ENCODE peak calls at places on chromosomes 5 and 9, in four cellular contexts. C is IMR-90, M is PC-3, N is PC-9. Z is an unnamed sample.

GRCh38 chr9:82127993-82128710 is 139.6 kb downstream of the SPATA31D1 start:
- DNase-seq in C (no peak), M (no peak), N (no peak), Z (no peak)

GRCh38 chr5:69493235-69493925 is 790 bp downstream of the OCLN start:
- DNase-seq in C (no peak), M (peak), N (peak), Z (no peak)

GRCh38 chr5:39005566-39006232 is 68.5 kb downstream of the RICTOR start:
- DNase-seq in C (peak), M (peak), N (no peak), Z (no peak)

GRCh38 chr5:168288349-168289245 is 2.8 kb upstream of the WWC1 start:
- DNase-seq in C (no peak), M (peak), N (peak), Z (no peak)

GRCh38 chr5:82074968-82075367 is 103.1 kb downstream of the ATG10 start:
- DNase-seq in C (no peak), M (no peak), N (no peak), Z (no peak)

GRCh38 chr5:172523146-172523745 is 68.9 kb upstream of the SH3PXD2B start:
- DNase-seq in C (no peak), M (no peak), N (no peak), Z (no peak)

GRCh38 chr5:98308960-98309359 is 464.5 kb upstream of the RGMB start:
- DNase-seq in C (peak), M (peak), N (no peak), Z (no peak)

GRCh38 chr9:16191691-16192402 is 639.0 kb downstream of the CCDC171 start:
- DNase-seq in C (peak), M (peak), N (peak), Z (no peak)

GRCh38 chr5:99105216-99105615 is 176.4 kb upstream of the CHD1 start:
- DNase-seq in C (no peak), M (peak), N (no peak), Z (no peak)

GRCh38 chr9:6667633-6668280 is 22.2 kb upstream of the GLDC start:
- DNase-seq in C (peak), M (peak), N (no peak), Z (no peak)

GRCh38 chr5:113678924-113679575 is 165.6 kb downstream of the YTHDC2 start:
- DNase-seq in C (peak), M (peak), N (peak), Z (no peak)

GRCh38 chr9:121067655-121068054 is 7.1 kb upstream of the CNTRL start:
- DNase-seq in C (no peak), M (no peak), N (no peak), Z (no peak)
- H3K27ac ChIP-seq in C (no peak), M (no peak), N (no peak), Z (no peak)

DNA sequence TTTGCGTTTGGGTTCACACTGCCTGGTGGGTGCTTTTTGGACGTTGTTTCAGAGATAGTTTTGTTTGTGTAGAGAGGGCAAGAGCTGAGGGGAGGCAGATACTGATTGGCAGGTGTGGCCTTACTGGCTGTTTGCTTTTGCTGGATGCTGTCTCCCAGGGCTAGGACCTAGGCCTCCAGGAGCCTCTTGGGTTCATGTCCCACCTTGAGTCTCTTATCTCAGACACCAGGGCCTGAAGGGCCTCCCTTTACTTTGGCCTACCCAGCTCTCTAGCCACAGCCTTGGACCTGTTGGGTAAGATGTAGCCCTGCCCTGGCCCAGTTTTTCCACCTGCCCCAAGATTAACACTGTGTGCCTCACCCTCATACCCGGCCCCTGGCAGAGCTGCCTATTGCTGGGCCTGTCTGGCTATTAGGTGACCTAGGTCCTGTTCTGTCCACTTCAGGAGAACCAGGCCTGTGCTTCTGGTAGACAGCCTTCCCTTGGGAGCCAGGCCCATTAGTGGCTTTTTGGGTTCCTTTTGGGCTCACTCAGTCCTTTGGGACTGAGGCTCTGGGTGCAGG is 13.4 kb downstream of the PTPA start:
- DNase-seq in C (no peak), M (no peak), N (no peak), Z (no peak)
- H3K27ac ChIP-seq in C (no peak), M (peak), N (peak), Z (no peak)

DNA sequence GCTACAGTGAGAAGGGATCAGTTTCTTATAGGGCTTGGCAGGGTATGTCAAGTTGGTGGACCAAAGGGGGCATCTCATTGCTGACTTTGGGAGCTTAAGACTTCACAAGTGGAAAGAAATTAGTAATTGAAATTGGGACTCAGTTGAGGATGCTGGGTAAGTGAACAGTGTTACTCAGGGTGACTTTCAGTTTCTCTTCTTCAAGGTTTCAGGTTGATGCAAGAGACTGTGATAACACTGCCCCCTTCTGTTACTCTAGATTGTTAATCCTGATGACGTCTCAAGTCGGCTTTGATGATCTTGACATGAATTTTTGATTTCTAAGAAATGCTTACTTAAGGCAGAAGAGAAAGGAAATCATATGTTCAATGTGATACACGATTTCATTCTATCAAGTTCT is 21.3 kb downstream of the KCTD16 start:
- DNase-seq in C (peak), M (peak), N (no peak), Z (no peak)
- H3K27ac ChIP-seq in C (peak), M (no peak), N (no peak), Z (peak)

DNA sequence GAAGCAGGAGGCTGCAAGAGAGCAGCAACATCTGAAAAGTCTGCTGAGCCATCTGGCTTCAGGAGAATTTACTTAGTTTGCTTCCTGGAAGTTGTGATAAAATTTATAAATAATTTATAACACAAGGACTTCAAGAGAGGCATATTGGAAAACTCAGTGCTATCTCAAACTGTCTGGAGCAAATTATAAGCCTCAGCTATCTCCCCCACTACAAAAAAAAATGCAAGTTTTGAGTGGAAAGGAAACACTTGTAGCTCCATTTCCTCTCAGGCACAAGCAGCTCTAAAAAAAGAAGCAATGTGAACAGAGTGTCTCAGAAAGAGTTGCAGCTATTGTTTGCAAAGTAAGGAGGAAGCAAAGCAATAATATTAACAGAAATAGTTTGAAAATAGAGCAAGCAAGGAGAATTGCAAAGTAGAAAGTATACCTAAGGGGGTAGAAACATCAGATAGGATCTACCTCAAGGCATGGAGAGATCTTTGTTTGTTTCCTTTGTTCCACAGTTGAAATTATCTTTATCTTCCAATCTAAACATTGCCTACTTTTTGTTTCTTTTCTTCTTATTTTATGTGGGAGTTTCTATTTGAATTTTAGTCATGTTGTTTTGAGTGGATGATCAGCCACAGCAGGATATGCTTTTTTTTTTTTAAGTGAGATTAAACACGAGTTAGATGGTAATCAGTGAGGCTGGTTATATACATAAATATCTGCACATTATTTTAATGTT is 56.0 kb upstream of the IL6ST start:
- DNase-seq in C (no peak), M (no peak), N (no peak), Z (no peak)
- H3K27ac ChIP-seq in C (peak), M (no peak), N (no peak), Z (peak)

DNA sequence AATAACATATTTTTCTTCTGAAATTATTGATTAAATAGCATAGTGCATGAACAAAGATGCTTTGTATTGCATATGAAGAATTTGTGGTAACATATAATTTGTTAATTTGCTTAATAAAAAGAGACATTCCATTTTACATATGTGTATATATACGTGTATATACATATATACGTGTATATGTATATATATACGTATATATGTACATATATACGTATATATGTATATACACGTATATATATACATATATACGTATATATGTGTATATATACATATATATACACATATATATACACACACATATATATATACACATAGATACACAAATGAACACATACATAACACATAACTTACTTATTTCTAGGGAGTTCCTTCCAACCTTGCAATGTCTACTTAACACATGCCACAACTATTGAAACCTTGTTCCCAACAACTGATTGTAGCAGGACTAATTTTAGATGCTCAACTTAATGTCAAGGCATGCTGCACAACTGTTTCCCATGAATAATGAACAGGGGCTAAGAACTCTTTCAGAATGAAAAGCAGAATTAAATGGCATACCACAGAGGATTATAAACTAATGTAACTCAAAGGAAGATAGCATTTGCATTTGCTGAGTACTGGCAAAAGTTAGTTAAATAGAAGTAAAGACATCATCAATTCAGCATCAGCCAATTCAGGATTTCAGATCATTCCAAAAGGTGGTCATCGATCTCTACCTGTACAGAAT is 17.4 kb downstream of the KIF24 start:
- DNase-seq in C (no peak), M (no peak), N (no peak), Z (no peak)
- H3K27ac ChIP-seq in C (no peak), M (no peak), N (no peak), Z (no peak)

GRCh38 chr5:58455966-58456365 is 3.9 kb downstream of the PLK2 start:
- DNase-seq in C (no peak), M (no peak), N (no peak), Z (no peak)
- H3K27ac ChIP-seq in C (peak), M (no peak), N (peak), Z (no peak)

DNA sequence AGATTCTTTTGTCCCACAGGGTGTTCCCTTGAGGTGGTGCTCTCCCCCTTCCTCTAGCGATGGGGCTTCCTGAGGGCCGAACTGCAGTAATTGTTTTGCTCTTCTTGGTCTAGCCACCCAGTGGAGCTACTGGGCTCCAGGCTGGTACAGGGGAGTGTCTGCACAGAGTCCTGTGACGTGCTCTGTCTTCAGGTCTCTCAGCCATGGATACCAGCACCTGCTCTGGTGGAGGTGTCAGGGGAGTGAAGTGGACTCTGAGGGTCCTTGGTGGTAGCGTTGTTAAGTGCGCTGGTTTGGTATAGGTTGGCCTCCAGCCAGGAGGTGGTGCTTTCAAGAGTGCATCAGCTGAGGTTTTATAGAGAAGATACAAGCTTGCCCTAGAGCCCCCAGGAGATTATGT is 20.4 kb upstream of the CEP72 start:
- DNase-seq in C (no peak), M (no peak), N (no peak), Z (no peak)
- H3K27ac ChIP-seq in C (no peak), M (no peak), N (no peak), Z (no peak)

DNA sequence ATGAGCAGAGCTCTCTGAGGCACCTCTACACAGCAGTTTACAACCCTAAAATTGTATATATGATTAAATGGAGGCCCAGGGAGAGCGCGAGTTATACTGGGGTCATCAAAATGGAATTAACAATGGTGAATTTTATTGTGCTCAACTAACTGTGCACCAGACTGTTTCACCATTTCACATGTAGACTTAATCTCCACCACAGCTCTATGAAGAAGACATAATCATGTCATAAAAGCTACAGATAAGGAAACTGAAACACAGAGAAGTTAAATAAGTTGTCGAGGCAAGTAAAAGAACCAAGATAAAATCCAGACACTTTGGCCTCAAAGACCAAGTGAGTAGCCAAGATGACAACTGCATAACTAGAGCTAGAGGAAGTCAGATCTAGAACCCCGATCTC is 1.5 kb downstream of the SH3TC2 start:
- DNase-seq in C (no peak), M (no peak), N (no peak), Z (no peak)
- H3K27ac ChIP-seq in C (peak), M (peak), N (peak), Z (no peak)

GRCh38 chr5:72427488-72428437 is 79.4 kb downstream of the ZNF366 start:
- DNase-seq in C (peak), M (no peak), N (no peak), Z (no peak)
- H3K27ac ChIP-seq in C (no peak), M (no peak), N (no peak), Z (no peak)

DNA sequence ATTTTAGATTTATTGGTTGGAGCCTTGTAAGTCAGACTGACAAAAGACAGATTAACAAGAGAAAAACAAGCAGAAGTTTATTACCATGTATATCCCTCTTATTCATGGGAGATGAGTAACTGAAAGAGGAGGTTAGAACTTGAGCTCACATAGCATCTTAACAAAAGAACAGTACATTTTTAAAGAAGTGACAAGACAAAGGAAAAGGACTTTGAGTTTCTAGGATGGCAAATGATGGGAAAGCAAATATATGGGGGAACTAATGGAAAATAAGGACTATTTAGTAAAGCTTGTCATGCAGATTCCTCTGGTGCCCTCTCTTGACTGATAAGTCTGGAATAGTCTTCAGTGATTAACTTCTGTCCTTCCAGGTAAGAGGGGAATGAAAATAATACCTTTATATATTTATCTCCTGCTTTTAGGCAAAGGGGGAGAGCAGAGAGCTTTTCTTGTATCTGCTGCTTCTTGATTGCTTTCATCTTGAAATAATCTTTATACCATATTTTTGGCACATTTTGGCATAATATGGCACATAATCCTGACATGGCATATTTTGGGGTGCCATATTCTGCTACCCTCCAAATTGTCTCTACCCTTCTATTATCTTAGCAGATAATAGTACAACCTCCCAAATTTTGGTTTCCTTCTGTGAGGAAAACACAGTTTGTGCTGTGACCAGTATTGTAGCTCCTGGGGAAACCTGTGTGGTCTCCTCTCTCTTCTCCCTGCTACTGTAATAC is 206.8 kb downstream of the TMC1 start:
- DNase-seq in C (no peak), M (no peak), N (no peak), Z (no peak)
- H3K27ac ChIP-seq in C (no peak), M (no peak), N (no peak), Z (no peak)